ENCODE peak calls at places on chromosomes 7 and 10, in six cellular contexts. X, W, U, Y, G and Q are unnamed samples.

GRCh38 chr7:129665013-129665401 is 53.5 kb downstream of the NRF1 start:
- DNase-seq in X (peak), W (no peak), U (no peak), Y (peak), G (no peak), Q (no peak)

GRCh38 chr7:1677206-1678069 is 7.4 kb downstream of the ELFN1 start:
- DNase-seq in X (peak), W (no peak), U (no peak), Y (no peak), G (no peak), Q (peak)

GRCh38 chr10:123266981-123267380 is 112.8 kb downstream of the BUB3 start:
- DNase-seq in X (no peak), W (no peak), U (no peak), Y (no peak), G (no peak), Q (no peak)

GRCh38 chr10:87861953-87862643 is 1.2 kb downstream of the KLLN start:
- DNase-seq in X (peak), W (peak), U (peak), Y (peak), G (peak), Q (peak)

GRCh38 chr10:15123749-15124184 is 26.6 kb downstream of the RPP38 start:
- DNase-seq in X (no peak), W (no peak), U (no peak), Y (peak), G (no peak), Q (no peak)

GRCh38 chr10:44674536-44674935 is 236.6 kb upstream of the TMEM72 start:
- DNase-seq in X (no peak), W (no peak), U (no peak), Y (no peak), G (no peak), Q (no peak)

GRCh38 chr10:47383254-47384147 is 592 bp downstream of the ZNF488 start:
- DNase-seq in X (peak), W (no peak), U (no peak), Y (no peak), G (no peak), Q (no peak)

GRCh38 chr7:90749774-90750173 is 153.7 kb downstream of the CDK14 start:
- DNase-seq in X (peak), W (no peak), U (no peak), Y (peak), G (no peak), Q (no peak)

GRCh38 chr7:13279854-13280435 is 592.5 kb downstream of the ARL4A start:
- DNase-seq in X (no peak), W (no peak), U (no peak), Y (peak), G (no peak), Q (no peak)

GRCh38 chr7:55105952-55106351 is 87.1 kb downstream of the EGFR start:
- DNase-seq in X (no peak), W (no peak), U (no peak), Y (no peak), G (no peak), Q (no peak)

GRCh38 chr10:66604195-66604594 is 321.6 kb upstream of the LRRTM3 start:
- DNase-seq in X (peak), W (no peak), U (no peak), Y (no peak), G (no peak), Q (no peak)

GRCh38 chr7:116810267-116811116 is 51.9 kb upstream of the CAPZA2 start:
- DNase-seq in X (no peak), W (no peak), U (no peak), Y (peak), G (no peak), Q (no peak)

GRCh38 chr10:12299222-12299973 is 49.9 kb upstream of the CAMK1D start:
- DNase-seq in X (peak), W (no peak), U (no peak), Y (no peak), G (no peak), Q (no peak)

GRCh38 chr7:27704407-27705199 is 35.4 kb upstream of the TAX1BP1 start:
- DNase-seq in X (no peak), W (no peak), U (no peak), Y (no peak), G (no peak), Q (no peak)

GRCh38 chr7:38107486-38107893 is 70.6 kb upstream of the STARD3NL start:
- DNase-seq in X (peak), W (peak), U (peak), Y (peak), G (peak), Q (no peak)

GRCh38 chr10:84265378-84265777 is 20.5 kb downstream of the RGR start:
- DNase-seq in X (no peak), W (no peak), U (no peak), Y (no peak), G (no peak), Q (no peak)

GRCh38 chr10:1474376-1475094 is 262.8 kb downstream of the ADARB2 start:
- DNase-seq in X (no peak), W (no peak), U (no peak), Y (no peak), G (no peak), Q (no peak)

GRCh38 chr7:12162420-12163113 is 48.5 kb upstream of the TMEM106B start:
- DNase-seq in X (no peak), W (no peak), U (no peak), Y (peak), G (no peak), Q (no peak)

GRCh38 chr7:30331338-30331737 is 46.9 kb downstream of the ZNRF2 start:
- DNase-seq in X (no peak), W (no peak), U (no peak), Y (no peak), G (no peak), Q (no peak)